ENCODE peak calls at places on chromosome 12, in seven cellular contexts. L, M, P, S, X, B and O are unnamed samples. For H3K27me3, the result is how much of the 10 kb centered on the place peaks cover.

GRCh38 chr12:21823581-21823980 is 49.1 kb upstream of the KCNJ8 start:
- DNase-seq in S (no peak), M (peak), X (no peak), L (no peak), P (peak), B (no peak), O (no peak)

GRCh38 chr12:98174410-98174809 is 341.0 kb upstream of the TMPO start:
- DNase-seq in B (no peak), M (no peak), P (no peak), S (no peak), X (no peak), L (no peak), O (no peak)

GRCh38 chr12:89245090-89245489 is 107.2 kb downstream of the DUSP6 start:
- DNase-seq in B (peak), S (no peak), P (no peak), M (no peak), L (peak), X (no peak), O (no peak)

GRCh38 chr12:23964812-23965211 is 15.3 kb upstream of the SOX5 start:
- DNase-seq in S (no peak), B (no peak), M (no peak), P (no peak), X (no peak), L (no peak), O (no peak)

GRCh38 chr12:107225626-107226025 is 132.3 kb upstream of the CRY1 start:
- DNase-seq in X (no peak), M (no peak), P (no peak), S (no peak), L (no peak), B (peak), O (peak)

GRCh38 chr12:111766608-111767361 is at the start of gene ALDH2:
- DNase-seq in X (peak), P (peak), L (peak), B (peak), S (peak), M (peak), O (peak)

GRCh38 chr12:42588981-42589464 is 523 bp downstream of the PRICKLE1 start:
- DNase-seq in P (peak), M (peak), B (peak), L (no peak), S (peak), X (peak), O (peak)

GRCh38 chr12:29168000-29168399 is 18.9 kb downstream of the FAR2 start:
- DNase-seq in P (no peak), B (no peak), M (no peak), X (no peak), L (no peak), S (no peak), O (no peak)

GRCh38 chr12:26643532-26644315 is 189.3 kb downstream of the ITPR2 start:
- DNase-seq in S (no peak), L (no peak), B (no peak), X (peak), P (no peak), M (no peak), O (no peak)

GRCh38 chr12:108634225-108634795 is 616 bp upstream of the SELPLG start:
- DNase-seq in S (no peak), L (peak), P (no peak), X (no peak), M (no peak), B (no peak), O (peak)

GRCh38 chr12:68559984-68560822 is 50.5 kb upstream of the RAP1B start:
- DNase-seq in M (no peak), X (no peak), S (no peak), P (no peak), L (no peak), B (peak), O (no peak)

GRCh38 chr12:51391047-51391837 is at the start of gene GALNT6:
- DNase-seq in P (no peak), S (peak), M (no peak), B (no peak), L (peak), X (peak), O (no peak)

GRCh38 chr12:71867131-71867530 is 27.6 kb downstream of the TBC1D15 start:
- DNase-seq in L (no peak), S (no peak), X (no peak), B (no peak), P (no peak), M (no peak), O (no peak)

GRCh38 chr12:123532808-123533649 is 490 bp downstream of the RILPL1 start:
- DNase-seq in X (peak), L (no peak), B (peak), P (peak), M (peak), S (peak), O (peak)

GRCh38 chr12:29309320-29309902 is 71.6 kb downstream of the ERGIC2 start:
- DNase-seq in M (no peak), L (no peak), S (peak), B (peak), P (no peak), X (no peak), O (no peak)

GRCh38 chr12:58068706-58069105 is 127.3 kb downstream of the ATP23 start:
- DNase-seq in B (no peak), L (no peak), S (no peak), P (no peak), X (no peak), M (no peak), O (no peak)

GRCh38 chr12:49796606-49797451 is 31.4 kb downstream of the NCKAP5L start:
- DNase-seq in X (no peak), P (no peak), S (no peak), L (no peak), M (no peak), B (no peak), O (peak)

GRCh38 chr12:72729451-72730010 is 457.4 kb downstream of the TRHDE start:
- DNase-seq in L (no peak), X (no peak), M (no peak), B (no peak), S (no peak), P (no peak), O (no peak)

GRCh38 chr12:94208433-94208921 is 60.1 kb downstream of the PLXNC1 start:
- DNase-seq in X (no peak), B (no peak), L (no peak), P (no peak), M (no peak), S (no peak), O (no peak)

GRCh38 chr12:130765186-130765659 is 49.1 kb upstream of the RIMBP2 start:
- DNase-seq in M (no peak), L (no peak), P (no peak), B (peak), X (no peak), S (peak), O (no peak)

GRCh38 chr12:94560416-94561221 is 89.7 kb downstream of the TMCC3 start:
- DNase-seq in L (no peak), X (no peak), B (peak), S (no peak), P (peak), M (no peak), O (no peak)

GRCh38 chr12:93741741-93742085 is 64.5 kb downstream of the CRADD start:
- DNase-seq in L (no peak), P (peak), X (peak), M (no peak), S (peak), B (no peak), O (no peak)

GRCh38 chr12:89707623-89707991 is 1.0 kb downstream of the ATP2B1 start:
- DNase-seq in L (peak), S (peak), B (no peak), X (peak), P (no peak), M (no peak), O (peak)

GRCh38 chr12:124430491-124430890 is 135.6 kb downstream of the RFLNA start:
- DNase-seq in P (no peak), M (no peak), S (no peak), X (no peak), B (no peak), L (no peak), O (no peak)

GRCh38 chr12:46557539-46558373 is 185.2 kb upstream of the SLC38A2 start:
- DNase-seq in S (no peak), X (no peak), L (no peak), M (no peak), B (peak), P (no peak), O (no peak)

GRCh38 chr12:39300799-39301198 is 142.1 kb downstream of the KIF21A start:
- DNase-seq in P (no peak), X (no peak), S (no peak), B (no peak), L (no peak), M (no peak), O (no peak)

GRCh38 chr12:127550271-127550670 is 716.7 kb upstream of the TMEM132C start:
- DNase-seq in M (no peak), B (peak), L (no peak), X (no peak), S (no peak), P (no peak), O (peak)

GRCh38 chr12:21526721-21527345 is 737 bp downstream of the SPX start:
- DNase-seq in L (no peak), P (no peak), M (no peak), X (no peak), S (no peak), B (no peak), O (no peak)

GRCh38 chr12:46572644-46573630 is 200.4 kb upstream of the SLC38A2 start:
- DNase-seq in M (no peak), L (no peak), S (no peak), X (no peak), P (no peak), B (no peak), O (no peak)

GRCh38 chr12:132400011-132400641 is 70.7 kb upstream of the GALNT9 start:
- DNase-seq in X (no peak), L (no peak), M (no peak), B (no peak), S (no peak), P (no peak), O (no peak)

GRCh38 chr12:113070117-113070906 is 13.8 kb downstream of the DTX1 start:
- DNase-seq in M (no peak), X (no peak), P (no peak), S (no peak), L (no peak), B (no peak), O (no peak)

GRCh38 chr12:90611891-90612290 is 343.1 kb downstream of the CCER1 start:
- DNase-seq in S (no peak), B (no peak), L (no peak), P (no peak), M (no peak), X (no peak), O (no peak)

GRCh38 chr12:130703733-130704375 is 12.2 kb downstream of the RIMBP2 start:
- DNase-seq in X (no peak), P (no peak), L (no peak), B (no peak), M (no peak), S (no peak), O (no peak)

GRCh38 chr12:55705802-55706402 is 1.8 kb downstream of the ITGA7 start:
- DNase-seq in M (no peak), S (no peak), P (no peak), L (no peak), X (no peak), B (no peak), O (no peak)

GRCh38 chr12:64392221-64392620 is 1.7 kb upstream of the C12orf56 start:
- DNase-seq in M (no peak), L (no peak), X (no peak), B (peak), S (peak), P (no peak), O (no peak)

GRCh38 chr12:110689601-110690430 is 901 bp upstream of the HVCN1 start:
- DNase-seq in X (no peak), S (no peak), B (no peak), L (peak), M (no peak), P (peak), O (no peak)

DNA sequence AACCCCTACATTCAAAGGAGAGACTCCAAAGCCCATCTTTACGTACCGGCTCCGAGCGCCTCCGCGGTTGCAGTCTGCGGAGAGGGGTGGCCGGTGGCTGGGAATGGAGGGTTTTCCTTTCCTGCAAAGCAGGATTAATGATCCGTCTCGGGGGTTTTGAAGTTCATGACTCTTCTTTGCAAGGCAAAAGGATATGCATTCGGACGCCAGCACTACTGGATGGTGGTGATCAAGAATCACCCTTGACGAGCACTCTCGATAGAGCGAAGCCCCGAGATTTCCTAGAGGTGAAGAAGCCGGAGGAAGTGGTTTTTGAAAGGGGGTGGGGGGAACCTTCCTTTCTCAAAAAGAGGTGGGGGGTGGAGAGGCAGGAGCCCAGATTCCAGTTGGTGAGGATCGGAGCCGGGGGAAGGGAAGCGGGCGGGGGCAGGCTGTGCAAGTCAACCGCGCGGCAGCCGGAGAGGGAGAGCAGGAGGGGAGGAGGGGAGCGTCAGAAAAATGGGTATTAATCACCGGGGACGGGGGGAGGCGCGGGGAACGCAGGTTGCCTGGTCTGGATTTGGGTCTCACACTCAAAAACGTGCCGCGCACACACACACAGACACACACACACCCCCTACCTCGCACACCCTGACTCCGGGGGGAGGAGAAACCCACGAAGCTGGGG is at the start of gene GRIN2B:
- DNase-seq in P (no peak), S (peak), B (no peak), L (no peak), M (no peak), X (no peak), O (no peak)
- H3K4me3 ChIP-seq in P (peak), S (peak), B (no peak), L (no peak), M (peak), X (peak), O (no peak)

GRCh38 chr12:52686756-52687487 is 6.7 kb upstream of the KRT1 start:
- DNase-seq in X (no peak), M (no peak), P (no peak), B (no peak), L (no peak), S (no peak), O (peak)

GRCh38 chr12:52689239-52689638 is 9.0 kb upstream of the KRT1 start:
- DNase-seq in L (no peak), B (no peak), P (no peak), M (no peak), X (no peak), S (no peak), O (no peak)

GRCh38 chr12:52688481-52688880 is 8.3 kb upstream of the KRT1 start:
- DNase-seq in M (no peak), B (no peak), P (no peak), X (no peak), S (no peak), L (no peak), O (peak)

GRCh38 chr12:52686063-52686462 is 5.9 kb upstream of the KRT1 start:
- DNase-seq in L (no peak), P (no peak), X (no peak), M (no peak), S (no peak), B (no peak), O (no peak)

GRCh38 chr12:52687527-52688385 is 7.5 kb upstream of the KRT1 start:
- DNase-seq in P (no peak), B (no peak), X (no peak), L (no peak), S (no peak), M (no peak), O (peak)
- H3K27me3 ChIP-seq in P (under half), B (half or more), X (under half), L (under half), S (half or more), M (under half), O (half or more)

DNA sequence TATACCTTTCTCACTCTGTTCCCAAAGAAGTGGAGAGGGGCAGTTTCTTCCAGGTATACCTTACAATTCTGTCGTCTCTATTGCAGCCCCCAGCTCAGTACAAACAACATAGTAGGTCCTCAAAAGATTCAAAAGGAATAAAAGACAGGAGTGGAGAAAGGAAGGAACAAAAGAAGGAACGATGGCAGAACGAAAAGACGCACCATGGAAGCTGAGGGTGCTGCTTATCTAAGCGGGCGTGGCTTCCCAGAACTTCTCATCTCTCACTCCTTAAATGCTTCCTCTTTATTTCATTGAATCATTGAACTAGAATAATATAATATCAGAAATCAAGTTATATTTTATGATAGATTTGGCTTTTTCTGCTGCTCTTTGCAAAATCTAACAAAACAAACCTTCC is 13.7 kb upstream of the LTA4H start:
- DNase-seq in B (no peak), M (no peak), X (no peak), P (no peak), S (no peak), L (no peak), O (peak)
- H3K27ac ChIP-seq in B (no peak), M (no peak), X (no peak), P (no peak), S (no peak), L (no peak), O (no peak)

GRCh38 chr12:53004582-53004981 is 1.7 kb upstream of the EIF4B start:
- DNase-seq in P (no peak), X (no peak), S (peak), M (no peak), L (no peak), B (peak), O (no peak)

GRCh38 chr12:53006810-53007742 is 820 bp downstream of the EIF4B start:
- DNase-seq in L (peak), S (peak), P (peak), B (peak), M (peak), X (peak), O (peak)

GRCh38 chr12:53004178-53004577 is 2.1 kb upstream of the EIF4B start:
- DNase-seq in M (no peak), L (no peak), S (no peak), B (no peak), P (no peak), X (no peak), O (no peak)

GRCh38 chr12:53005215-53005985 is 856 bp upstream of the EIF4B start:
- DNase-seq in M (no peak), L (no peak), X (peak), P (peak), B (no peak), S (no peak), O (no peak)

GRCh38 chr12:53005986-53006809 is at the start of gene EIF4B:
- DNase-seq in X (peak), P (peak), M (peak), S (peak), B (peak), L (peak), O (peak)
- H3K4me3 ChIP-seq in X (peak), P (peak), M (peak), S (peak), B (peak), L (peak), O (peak)

DNA sequence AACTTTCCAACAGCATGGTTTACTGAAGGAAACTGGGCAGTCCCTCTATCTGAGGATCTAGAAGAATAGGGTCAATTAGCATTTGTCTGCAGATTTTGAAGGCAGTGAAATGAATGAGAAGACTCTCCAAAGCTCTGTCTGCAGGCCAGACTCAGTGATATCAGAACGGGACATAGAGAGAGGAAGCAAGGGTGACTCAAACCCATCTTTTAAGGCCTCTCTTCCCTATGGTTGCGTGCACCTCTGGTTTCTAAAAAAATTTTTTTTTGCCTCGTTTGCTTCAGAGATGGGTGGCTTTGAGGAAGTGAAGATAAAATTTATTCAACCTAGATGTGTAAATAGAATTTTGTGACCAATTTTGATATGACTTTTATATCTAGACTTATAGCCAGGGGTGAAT is 71.9 kb upstream of the HOXC13 start:
- DNase-seq in L (no peak), S (no peak), X (no peak), B (no peak), M (no peak), P (no peak), O (no peak)
- H3K27me3 ChIP-seq in L (under half), S (under half), X (under half), B (under half), M (under half), P (under half), O (under half)

DNA sequence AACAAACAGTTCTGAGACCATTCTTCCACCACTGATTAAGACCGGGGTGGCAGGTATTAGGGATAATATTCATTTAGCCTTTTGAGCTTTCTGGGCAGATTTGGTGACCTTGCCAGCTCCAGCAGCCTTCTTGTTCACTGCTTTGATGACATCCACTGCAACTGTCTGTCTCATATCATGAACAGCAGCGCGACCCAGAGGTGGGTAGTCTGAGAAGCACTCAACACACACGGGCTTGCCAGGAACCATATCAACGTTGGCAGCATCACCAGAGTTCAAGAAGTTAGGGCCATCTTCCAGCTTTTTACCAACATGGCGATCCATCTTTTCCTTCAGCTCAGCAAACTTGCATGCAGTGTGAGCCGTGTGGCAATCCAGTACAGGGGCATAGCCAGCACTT is 16.9 kb downstream of the AEBP2 start:
- DNase-seq in S (no peak), P (no peak), M (no peak), X (no peak), L (no peak), B (no peak), O (no peak)
- H3K27ac ChIP-seq in S (no peak), P (no peak), M (no peak), X (no peak), L (no peak), B (no peak), O (no peak)